ENCODE peak calls at places on chromosomes 4 and X, in four cellular contexts. M is HepG2, J is ovary, L is suprapubic skin. C is an unnamed sample.

GRCh38 chr4:76504613-76505465 is 69.8 kb downstream of the SHROOM3 start:
- DNase-seq in M (peak; percentile 36), J (no peak), L (no peak), C (peak; percentile 33)

GRCh38 chr4:40822781-40823180 is 73.0 kb downstream of the NSUN7 start:
- DNase-seq in M (no peak), J (no peak), L (peak; percentile 34), C (no peak)

GRCh38 chr4:102710986-102711385 is 49.8 kb downstream of the MANBA start:
- DNase-seq in M (no peak), J (no peak), L (no peak), C (no peak)

GRCh38 chr4:147366164-147366563 is 114.7 kb upstream of the EDNRA start:
- DNase-seq in M (no peak), J (no peak), L (no peak), C (no peak)

GRCh38 chr4:155822572-155822971 is 43.5 kb downstream of the ASIC5 start:
- DNase-seq in M (no peak), J (no peak), L (no peak), C (no peak)

GRCh38 chr4:102501176-102501634 is at the start of gene NFKB1:
- DNase-seq in M (peak; percentile 54), J (peak; percentile 73), L (peak; percentile 86), C (peak; percentile 67)

GRCh38 chr4:24988776-24989175 is 42.0 kb downstream of the LGI2 start:
- DNase-seq in M (peak; percentile 13), J (no peak), L (no peak), C (no peak)

GRCh38 chr4:145679520-145679919 is 426 bp upstream of the C4orf51 start:
- DNase-seq in M (peak; percentile 25), J (no peak), L (no peak), C (no peak)

GRCh38 chr4:47551682-47552081 is 66.6 kb downstream of the ATP10D start:
- DNase-seq in M (no peak), J (no peak), L (no peak), C (no peak)

GRCh38 chr4:6390357-6390756 is 82.1 kb downstream of the PPP2R2C start:
- DNase-seq in M (no peak), J (peak; percentile 30), L (no peak), C (no peak)

GRCh38 chr4:84878090-84878489 is 88.4 kb downstream of the WDFY3 start:
- DNase-seq in M (no peak), J (no peak), L (no peak), C (no peak)

GRCh38 chrX:136850441-136851175 is 29.9 kb downstream of the RBMX start:
- DNase-seq in M (no peak), J (no peak), L (no peak), C (no peak)

GRCh38 chrX:72274526-72274925 is 2.5 kb downstream of the RPS4X start:
- DNase-seq in M (no peak), J (no peak), L (no peak), C (no peak)

GRCh38 chrX:1531106-1531890 is 5.7 kb downstream of the P2RY8 start:
- DNase-seq in M (no peak), J (no peak), L (peak; percentile 72), C (no peak)

GRCh38 chrX:101195442-101196173 is 24.0 kb upstream of the DRP2 start:
- DNase-seq in M (peak; percentile 41), J (no peak), L (no peak), C (no peak)

GRCh38 chrX:72110051-72110926 is 21.4 kb downstream of the RTL5 start:
- DNase-seq in M (no peak), J (no peak), L (no peak), C (no peak)

GRCh38 chrX:39725928-39726619 is 371.7 kb downstream of the BCOR start:
- DNase-seq in M (no peak), J (no peak), L (no peak), C (no peak)

GRCh38 chrX:129798888-129799287 is 19.1 kb downstream of the SASH3 start:
- DNase-seq in M (no peak), J (no peak), L (no peak), C (no peak)

GRCh38 chr4:26936284-26937065 is 75.8 kb downstream of the STIM2 start:
- DNase-seq in M (peak; percentile 75), J (peak; percentile 47), L (no peak), C (no peak)

GRCh38 chr4:174273960-174274359 is 9.5 kb downstream of the FBXO8 start:
- DNase-seq in M (no peak), J (no peak), L (no peak), C (no peak)
- TF ChIP-seq EP300 in M (no peak), J (no peak), L (no peak), C (no peak)

GRCh38 chr4:105588252-105588651 is 35.8 kb downstream of the ARHGEF38 start:
- DNase-seq in M (no peak), J (no peak), L (no peak), C (no peak)
- TF ChIP-seq CTCF in M (no peak), J (no peak), L (no peak), C (no peak)

GRCh38 chrX:112087545-112087944 is 5.0 kb upstream of the TRPC5 start:
- DNase-seq in M (no peak), J (no peak), L (no peak), C (no peak)
- TF ChIP-seq EP300 in M (no peak), J (no peak), L (no peak), C (no peak)

GRCh38 chr4:169342906-169343560 is 72.3 kb upstream of the SH3RF1 start:
- DNase-seq in M (no peak), J (no peak), L (no peak), C (no peak)

GRCh38 chr4:169345207-169345788 is 74.5 kb upstream of the SH3RF1 start:
- DNase-seq in M (no peak), J (no peak), L (no peak), C (no peak)

GRCh38 chr4:169340834-169341233 is 70.1 kb upstream of the SH3RF1 start:
- DNase-seq in M (no peak), J (no peak), L (no peak), C (no peak)

GRCh38 chr4:169341490-169341889 is 70.7 kb upstream of the SH3RF1 start:
- DNase-seq in M (no peak), J (no peak), L (no peak), C (no peak)

DNA sequence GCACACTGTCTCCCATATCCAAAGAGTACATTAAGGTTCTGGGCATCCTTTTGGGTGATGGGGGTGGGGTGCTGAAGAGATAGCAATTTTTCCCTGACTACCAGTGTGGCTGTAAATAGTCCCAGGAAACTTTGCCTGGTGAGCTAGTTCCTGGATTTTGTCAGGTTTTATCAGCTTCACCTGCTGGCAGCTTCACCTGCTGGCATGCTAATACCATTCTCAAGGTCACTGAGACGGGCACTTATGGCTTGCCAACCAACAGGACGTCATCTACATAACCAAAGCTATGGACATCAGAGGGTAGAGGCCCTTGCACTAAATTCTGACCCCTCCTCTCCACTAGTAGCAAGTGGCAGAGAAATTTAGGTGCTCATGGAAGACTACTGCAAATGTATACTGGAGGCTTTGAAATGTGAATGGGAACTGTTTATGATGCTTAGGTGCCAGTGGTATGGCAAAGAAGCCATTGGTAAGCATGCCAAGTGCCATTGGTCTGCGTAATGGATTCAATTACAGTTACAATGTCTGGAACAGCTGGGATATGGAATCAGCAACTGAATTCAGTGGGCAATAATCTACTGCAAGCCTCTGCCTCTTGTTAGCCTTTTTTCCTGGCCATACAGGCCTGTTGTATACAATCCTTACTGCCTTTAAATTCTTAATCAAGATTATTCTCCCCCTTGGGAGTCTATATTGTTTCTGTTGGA is 71.6 kb upstream of the SH3RF1 start:
- DNase-seq in M (no peak), J (no peak), L (no peak), C (no peak)
- TF ChIP-seq CTCF in M (no peak), J (no peak), L (no peak), C (no peak)

GRCh38 chr4:141636077-141636770 is at the start of gene IL15:
- DNase-seq in M (peak; percentile 16), J (peak; percentile 31), L (peak; percentile 82), C (peak; percentile 27)
- TF ChIP-seq EP300 in M (no peak), J (no peak), L (no peak), C (no peak)

GRCh38 chrX:525134-525533 is 105.5 kb upstream of the SHOX start:
- DNase-seq in M (no peak), J (no peak), L (no peak), C (no peak)

GRCh38 chrX:526295-527224 is 104.0 kb upstream of the SHOX start:
- DNase-seq in M (peak; percentile 84), J (no peak), L (no peak), C (no peak)

GRCh38 chrX:519741-520140 is 110.8 kb upstream of the SHOX start:
- DNase-seq in M (peak; percentile 19), J (no peak), L (no peak), C (no peak)

DNA sequence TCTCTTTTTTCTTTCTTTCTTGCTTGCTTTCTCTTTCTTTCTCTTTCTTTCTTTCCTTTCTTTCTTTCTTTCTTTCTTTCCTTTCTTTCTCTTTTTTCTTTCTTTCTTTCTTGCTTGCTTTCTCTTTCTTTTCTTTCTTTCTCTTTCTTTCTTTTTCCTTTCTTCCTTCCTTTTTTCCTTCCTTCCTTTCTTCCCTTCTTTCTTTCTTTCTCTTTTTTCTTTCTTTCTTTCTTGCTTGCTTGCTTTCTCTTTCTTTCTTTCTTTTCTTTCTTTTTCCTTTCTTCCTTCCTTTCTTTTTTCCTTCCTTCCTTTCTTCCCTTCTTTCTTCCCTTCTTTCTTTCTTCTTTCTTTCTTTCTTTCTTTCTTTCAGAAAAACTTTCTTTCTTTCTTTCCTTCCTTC is 108.1 kb upstream of the SHOX start:
- DNase-seq in M (no peak), J (no peak), L (no peak), C (no peak)
- TF ChIP-seq CTCF in M (no peak), J (no peak), L (no peak), C (no peak)

C was measured in tibial nerve.